ENCODE peak calls at places on chromosomes 16 and 17, in ten cellular contexts. One of them, this sample, is unnamed.

GRCh38 chr16:86768231-86768791 is 190.0 kb downstream of the FOXL1 start:
- DNase-seq in HCT116: no peak
- DNase-seq in mucosa of descending colon: no peak
- DNase-seq in esophagus squamous epithelium: no peak
- DNase-seq in HFF-Myc: no peak
- DNase-seq in heart left ventricle: no peak
- DNase-seq in dorsolateral prefrontal cortex: no peak
- DNase-seq in fibroblast of mammary gland: no peak
- DNase-seq in heart right ventricle: no peak
- DNase-seq in H9: no peak
- DNase-seq in this sample: no peak

GRCh38 chr17:58755577-58756245 is at the start of gene PPM1E:
- DNase-seq in HCT116: no peak
- DNase-seq in mucosa of descending colon: peak
- DNase-seq in esophagus squamous epithelium: no peak
- DNase-seq in HFF-Myc: no peak
- DNase-seq in heart left ventricle: peak
- DNase-seq in dorsolateral prefrontal cortex: peak
- DNase-seq in fibroblast of mammary gland: peak
- DNase-seq in heart right ventricle: peak
- DNase-seq in H9: peak
- DNase-seq in this sample: peak

GRCh38 chr17:14355556-14355955 is 54.7 kb downstream of the HS3ST3B1 start:
- DNase-seq in HCT116: no peak
- DNase-seq in mucosa of descending colon: no peak
- DNase-seq in esophagus squamous epithelium: no peak
- DNase-seq in HFF-Myc: no peak
- DNase-seq in heart left ventricle: no peak
- DNase-seq in dorsolateral prefrontal cortex: no peak
- DNase-seq in fibroblast of mammary gland: no peak
- DNase-seq in heart right ventricle: no peak
- DNase-seq in H9: no peak
- DNase-seq in this sample: no peak

GRCh38 chr16:50611332-50611934 is 63.2 kb downstream of the NKD1 start:
- DNase-seq in HCT116: no peak
- DNase-seq in mucosa of descending colon: peak
- DNase-seq in esophagus squamous epithelium: no peak
- DNase-seq in HFF-Myc: no peak
- DNase-seq in heart left ventricle: no peak
- DNase-seq in dorsolateral prefrontal cortex: no peak
- DNase-seq in fibroblast of mammary gland: peak
- DNase-seq in heart right ventricle: no peak
- DNase-seq in H9: no peak
- DNase-seq in this sample: no peak

GRCh38 chr17:77445030-77445907 is 304.5 kb downstream of the SEC14L1 start:
- DNase-seq in HCT116: no peak
- DNase-seq in mucosa of descending colon: peak
- DNase-seq in esophagus squamous epithelium: no peak
- DNase-seq in HFF-Myc: no peak
- DNase-seq in heart left ventricle: no peak
- DNase-seq in dorsolateral prefrontal cortex: no peak
- DNase-seq in fibroblast of mammary gland: peak
- DNase-seq in heart right ventricle: no peak
- DNase-seq in H9: no peak
- DNase-seq in this sample: peak

GRCh38 chr17:81341347-81342061 is 46.4 kb upstream of the SLC38A10 start:
- DNase-seq in HCT116: no peak
- DNase-seq in mucosa of descending colon: peak
- DNase-seq in esophagus squamous epithelium: no peak
- DNase-seq in HFF-Myc: no peak
- DNase-seq in heart left ventricle: no peak
- DNase-seq in dorsolateral prefrontal cortex: no peak
- DNase-seq in fibroblast of mammary gland: peak
- DNase-seq in heart right ventricle: no peak
- DNase-seq in H9: peak
- DNase-seq in this sample: no peak

GRCh38 chr16:89910717-89911354 is 7.8 kb upstream of the MC1R start:
- DNase-seq in HCT116: no peak
- DNase-seq in mucosa of descending colon: peak
- DNase-seq in esophagus squamous epithelium: no peak
- DNase-seq in HFF-Myc: no peak
- DNase-seq in heart left ventricle: no peak
- DNase-seq in dorsolateral prefrontal cortex: no peak
- DNase-seq in fibroblast of mammary gland: no peak
- DNase-seq in heart right ventricle: no peak
- DNase-seq in H9: no peak
- DNase-seq in this sample: no peak

GRCh38 chr16:12685806-12686205 is 117.9 kb downstream of the CPPED1 start:
- DNase-seq in HCT116: no peak
- DNase-seq in mucosa of descending colon: no peak
- DNase-seq in esophagus squamous epithelium: no peak
- DNase-seq in HFF-Myc: no peak
- DNase-seq in heart left ventricle: no peak
- DNase-seq in dorsolateral prefrontal cortex: peak
- DNase-seq in fibroblast of mammary gland: no peak
- DNase-seq in heart right ventricle: no peak
- DNase-seq in H9: no peak
- DNase-seq in this sample: no peak

GRCh38 chr16:21663889-21664647 is at the start of gene OTOA:
- DNase-seq in HCT116: no peak
- DNase-seq in mucosa of descending colon: no peak
- DNase-seq in esophagus squamous epithelium: no peak
- DNase-seq in HFF-Myc: no peak
- DNase-seq in heart left ventricle: no peak
- DNase-seq in dorsolateral prefrontal cortex: peak
- DNase-seq in fibroblast of mammary gland: no peak
- DNase-seq in heart right ventricle: no peak
- DNase-seq in H9: peak
- DNase-seq in this sample: peak

GRCh38 chr16:66474750-66475199 is 47.7 kb downstream of the BEAN1 start:
- DNase-seq in HCT116: no peak
- DNase-seq in mucosa of descending colon: no peak
- DNase-seq in esophagus squamous epithelium: no peak
- DNase-seq in HFF-Myc: no peak
- DNase-seq in heart left ventricle: no peak
- DNase-seq in dorsolateral prefrontal cortex: no peak
- DNase-seq in fibroblast of mammary gland: no peak
- DNase-seq in heart right ventricle: no peak
- DNase-seq in H9: no peak
- DNase-seq in this sample: peak

GRCh38 chr17:44780161-44780560 is 21.4 kb downstream of the ADAM11 start:
- DNase-seq in HCT116: no peak
- DNase-seq in mucosa of descending colon: peak
- DNase-seq in esophagus squamous epithelium: no peak
- DNase-seq in HFF-Myc: no peak
- DNase-seq in heart left ventricle: no peak
- DNase-seq in dorsolateral prefrontal cortex: no peak
- DNase-seq in fibroblast of mammary gland: no peak
- DNase-seq in heart right ventricle: no peak
- DNase-seq in H9: peak
- DNase-seq in this sample: no peak

DNA sequence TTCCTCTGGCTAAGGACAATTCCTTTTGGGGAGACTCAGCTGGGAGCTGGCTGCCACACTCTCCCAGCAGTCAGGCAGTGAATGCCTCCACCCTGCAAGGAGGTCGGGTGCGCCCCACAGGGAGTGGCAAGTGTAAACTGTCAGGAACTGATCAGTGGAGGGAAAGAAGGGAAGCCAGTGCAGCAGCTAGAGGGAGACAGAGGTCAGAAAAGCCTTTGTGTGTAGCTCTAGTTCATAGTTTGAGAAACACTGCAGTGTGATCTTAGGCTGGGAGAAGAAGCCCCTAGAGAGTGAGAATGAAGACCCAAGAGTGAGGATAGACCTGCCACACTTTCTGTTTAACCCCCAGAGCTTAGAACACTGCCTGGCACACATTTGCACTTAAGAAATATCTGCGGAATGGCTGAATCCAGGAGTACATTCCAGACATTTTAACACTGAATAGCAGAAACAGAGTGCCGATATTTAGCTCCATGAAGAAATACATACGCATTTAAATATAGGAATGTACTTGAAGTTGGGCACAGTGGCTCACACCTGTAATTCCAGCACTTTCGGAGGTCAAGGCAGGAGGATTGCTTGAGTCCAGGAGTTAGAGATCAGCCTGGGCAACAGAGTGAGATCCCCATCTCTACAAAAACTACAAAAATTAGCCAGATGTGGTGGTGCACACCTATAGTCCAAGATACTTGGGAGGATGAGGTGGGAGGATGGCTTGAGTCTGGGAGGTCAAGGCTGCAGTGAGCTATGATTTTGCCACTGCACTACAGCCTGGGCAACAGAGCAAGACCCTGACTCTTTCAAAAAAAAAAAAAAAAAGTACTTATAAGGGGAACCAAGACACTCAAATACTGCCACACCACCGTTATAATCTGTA is 11.1 kb upstream of the SLC5A11 start:
- DNase-seq in HCT116: peak
- DNase-seq in mucosa of descending colon: peak
- DNase-seq in esophagus squamous epithelium: no peak
- DNase-seq in HFF-Myc: no peak
- DNase-seq in heart left ventricle: no peak
- DNase-seq in dorsolateral prefrontal cortex: peak
- DNase-seq in fibroblast of mammary gland: peak
- DNase-seq in heart right ventricle: no peak
- DNase-seq in H9: peak
- DNase-seq in this sample: peak
- TF ChIP-seq CTCF in HCT116: peak
- TF ChIP-seq CTCF in mucosa of descending colon: peak
- TF ChIP-seq CTCF in esophagus squamous epithelium: peak
- TF ChIP-seq CTCF in HFF-Myc: peak
- TF ChIP-seq CTCF in heart left ventricle: peak
- TF ChIP-seq CTCF in dorsolateral prefrontal cortex: peak
- TF ChIP-seq CTCF in fibroblast of mammary gland: peak
- TF ChIP-seq CTCF in heart right ventricle: peak
- TF ChIP-seq CTCF in H9: peak
- TF ChIP-seq CTCF in this sample: peak

DNA sequence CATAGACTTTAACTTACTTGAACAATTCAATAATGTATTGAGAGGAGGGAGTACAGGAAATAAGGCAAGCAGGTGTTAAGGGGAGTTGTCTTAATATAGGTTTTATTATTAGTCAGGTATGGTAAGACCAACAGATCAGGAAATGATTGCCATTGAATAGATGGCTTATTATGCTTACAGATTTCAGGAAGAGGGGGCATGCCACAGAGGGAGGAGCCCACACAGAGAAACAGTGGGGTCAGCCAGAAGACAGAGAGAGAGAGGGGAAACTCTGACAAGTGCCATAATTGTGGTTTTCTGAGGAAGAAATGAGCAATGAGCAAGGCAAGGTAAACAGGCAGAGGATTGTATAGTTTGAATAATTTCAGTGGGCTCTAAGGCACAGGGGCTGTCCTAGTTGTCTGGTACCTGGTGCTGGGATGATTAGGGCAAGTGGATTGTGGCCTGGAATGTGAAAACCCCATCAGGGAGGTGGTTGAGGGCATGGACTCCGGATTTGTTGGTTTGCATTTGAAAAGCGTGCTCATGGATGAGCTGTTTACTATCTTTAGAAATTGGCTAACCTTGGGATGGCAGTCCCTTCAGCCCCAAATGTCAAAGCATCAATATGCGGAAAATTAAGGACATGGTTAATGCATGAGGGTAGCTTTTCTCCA is 237.1 kb downstream of the TOX3 start:
- DNase-seq in HCT116: no peak
- DNase-seq in mucosa of descending colon: no peak
- DNase-seq in esophagus squamous epithelium: no peak
- DNase-seq in HFF-Myc: no peak
- DNase-seq in heart left ventricle: no peak
- DNase-seq in dorsolateral prefrontal cortex: no peak
- DNase-seq in fibroblast of mammary gland: no peak
- DNase-seq in heart right ventricle: no peak
- DNase-seq in H9: peak
- DNase-seq in this sample: no peak
- TF ChIP-seq CTCF in HCT116: no peak
- TF ChIP-seq CTCF in mucosa of descending colon: no peak
- TF ChIP-seq CTCF in esophagus squamous epithelium: no peak
- TF ChIP-seq CTCF in HFF-Myc: no peak
- TF ChIP-seq CTCF in heart left ventricle: no peak
- TF ChIP-seq CTCF in dorsolateral prefrontal cortex: no peak
- TF ChIP-seq CTCF in fibroblast of mammary gland: no peak
- TF ChIP-seq CTCF in heart right ventricle: no peak
- TF ChIP-seq CTCF in H9: no peak
- TF ChIP-seq CTCF in this sample: no peak

GRCh38 chr17:41962768-41963434 is 3.7 kb upstream of the CNP start:
- DNase-seq in HCT116: peak
- DNase-seq in mucosa of descending colon: peak
- DNase-seq in esophagus squamous epithelium: no peak
- DNase-seq in HFF-Myc: peak
- DNase-seq in heart left ventricle: peak
- DNase-seq in dorsolateral prefrontal cortex: peak
- DNase-seq in fibroblast of mammary gland: peak
- DNase-seq in heart right ventricle: peak
- DNase-seq in H9: peak
- DNase-seq in this sample: peak
- TF ChIP-seq CTCF in HCT116: peak
- TF ChIP-seq CTCF in mucosa of descending colon: peak
- TF ChIP-seq CTCF in esophagus squamous epithelium: peak
- TF ChIP-seq CTCF in HFF-Myc: peak
- TF ChIP-seq CTCF in heart left ventricle: peak
- TF ChIP-seq CTCF in dorsolateral prefrontal cortex: peak
- TF ChIP-seq CTCF in fibroblast of mammary gland: peak
- TF ChIP-seq CTCF in heart right ventricle: peak
- TF ChIP-seq CTCF in H9: peak
- TF ChIP-seq CTCF in this sample: peak

DNA sequence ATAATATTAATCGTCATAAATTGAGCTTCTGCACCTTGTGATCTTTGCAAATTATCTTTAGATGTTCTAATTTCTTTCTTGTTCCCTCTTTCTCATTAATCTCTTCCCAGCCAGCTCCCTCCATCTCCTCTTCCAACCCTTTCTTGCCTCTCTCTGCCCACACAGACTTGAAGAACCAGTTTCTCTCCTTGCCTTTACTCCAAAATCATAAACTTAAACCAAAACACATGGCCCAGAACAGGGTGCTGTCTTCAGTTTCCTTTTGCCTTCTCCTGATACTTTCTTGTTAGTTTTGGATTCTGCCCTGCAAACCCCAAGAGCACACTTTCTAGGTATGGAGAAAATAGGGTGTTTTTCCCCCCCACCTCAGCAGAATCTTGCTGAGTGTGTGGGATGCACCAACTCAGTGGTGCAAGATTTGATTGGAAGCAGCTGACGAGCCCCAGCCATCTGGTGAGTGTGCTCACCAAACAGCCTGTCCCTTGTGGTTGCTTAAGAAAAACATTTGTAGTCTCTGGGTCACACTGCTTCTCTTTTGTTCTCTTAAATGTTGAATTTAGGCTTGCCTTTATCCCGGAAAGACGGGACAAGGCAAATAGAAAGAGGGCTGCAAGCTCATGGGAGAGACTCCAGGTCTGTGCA is 175.8 kb upstream of the MAF start:
- DNase-seq in HCT116: no peak
- DNase-seq in mucosa of descending colon: peak
- DNase-seq in esophagus squamous epithelium: no peak
- DNase-seq in HFF-Myc: peak
- DNase-seq in heart left ventricle: peak
- DNase-seq in dorsolateral prefrontal cortex: no peak
- DNase-seq in fibroblast of mammary gland: peak
- DNase-seq in heart right ventricle: peak
- DNase-seq in H9: peak
- DNase-seq in this sample: no peak
- TF ChIP-seq CTCF in HCT116: no peak
- TF ChIP-seq CTCF in mucosa of descending colon: no peak
- TF ChIP-seq CTCF in esophagus squamous epithelium: no peak
- TF ChIP-seq CTCF in HFF-Myc: no peak
- TF ChIP-seq CTCF in heart left ventricle: no peak
- TF ChIP-seq CTCF in dorsolateral prefrontal cortex: no peak
- TF ChIP-seq CTCF in fibroblast of mammary gland: no peak
- TF ChIP-seq CTCF in heart right ventricle: peak
- TF ChIP-seq CTCF in H9: peak
- TF ChIP-seq CTCF in this sample: no peak

This sample was measured in GM10248.